ENCODE peak calls at places on chromosomes 7 and 10, in seven cellular contexts. One of them, this sample, is unnamed.

GRCh38 chr10:77865585-77866324 is 60.8 kb downstream of the DLG5 start:
- DNase-seq in omental fat pad: no peak
- DNase-seq in CD8-positive, alpha-beta T cell: no peak
- DNase-seq in foreskin fibroblast: no peak
- DNase-seq in pancreas: no peak
- DNase-seq in GM12864: no peak
- DNase-seq in endothelial cell: peak
- DNase-seq in this sample: no peak

GRCh38 chr7:146961617-146962016 is 845.0 kb downstream of the CNTNAP2 start:
- DNase-seq in omental fat pad: no peak
- DNase-seq in CD8-positive, alpha-beta T cell: no peak
- DNase-seq in foreskin fibroblast: no peak
- DNase-seq in pancreas: no peak
- DNase-seq in GM12864: no peak
- DNase-seq in endothelial cell: no peak
- DNase-seq in this sample: no peak

GRCh38 chr10:19979628-19980027 is 163.4 kb downstream of the PLXDC2 start:
- DNase-seq in omental fat pad: no peak
- DNase-seq in CD8-positive, alpha-beta T cell: no peak
- DNase-seq in foreskin fibroblast: no peak
- DNase-seq in pancreas: no peak
- DNase-seq in GM12864: no peak
- DNase-seq in endothelial cell: no peak
- DNase-seq in this sample: no peak

GRCh38 chr10:133258818-133259602 is 17.7 kb downstream of the ADAM8 start:
- DNase-seq in omental fat pad: peak
- DNase-seq in CD8-positive, alpha-beta T cell: peak
- DNase-seq in foreskin fibroblast: peak
- DNase-seq in pancreas: no peak
- DNase-seq in GM12864: no peak
- DNase-seq in endothelial cell: no peak
- DNase-seq in this sample: no peak

GRCh38 chr10:70722820-70723424 is 50.6 kb downstream of the ADAMTS14 start:
- DNase-seq in omental fat pad: no peak
- DNase-seq in CD8-positive, alpha-beta T cell: no peak
- DNase-seq in foreskin fibroblast: peak
- DNase-seq in pancreas: no peak
- DNase-seq in GM12864: no peak
- DNase-seq in endothelial cell: no peak
- DNase-seq in this sample: no peak

GRCh38 chr10:72261323-72262018 is 12.3 kb upstream of the DDIT4 start:
- DNase-seq in omental fat pad: no peak
- DNase-seq in CD8-positive, alpha-beta T cell: peak
- DNase-seq in foreskin fibroblast: peak
- DNase-seq in pancreas: no peak
- DNase-seq in GM12864: peak
- DNase-seq in endothelial cell: peak
- DNase-seq in this sample: no peak

GRCh38 chr7:34309116-34309515 is 348.9 kb upstream of the NPSR1 start:
- DNase-seq in omental fat pad: no peak
- DNase-seq in CD8-positive, alpha-beta T cell: no peak
- DNase-seq in foreskin fibroblast: no peak
- DNase-seq in pancreas: no peak
- DNase-seq in GM12864: no peak
- DNase-seq in endothelial cell: no peak
- DNase-seq in this sample: no peak

GRCh38 chr10:75887981-75888380 is 456.6 kb downstream of the LRMDA start:
- DNase-seq in omental fat pad: no peak
- DNase-seq in CD8-positive, alpha-beta T cell: no peak
- DNase-seq in foreskin fibroblast: no peak
- DNase-seq in pancreas: no peak
- DNase-seq in GM12864: no peak
- DNase-seq in endothelial cell: no peak
- DNase-seq in this sample: no peak

GRCh38 chr10:70540089-70540788 is 61.7 kb downstream of the PALD1 start:
- DNase-seq in omental fat pad: no peak
- DNase-seq in CD8-positive, alpha-beta T cell: peak
- DNase-seq in foreskin fibroblast: peak
- DNase-seq in pancreas: no peak
- DNase-seq in GM12864: no peak
- DNase-seq in endothelial cell: peak
- DNase-seq in this sample: peak

GRCh38 chr10:111879964-111880363 is 303.6 kb downstream of the GPAM start:
- DNase-seq in omental fat pad: no peak
- DNase-seq in CD8-positive, alpha-beta T cell: no peak
- DNase-seq in foreskin fibroblast: no peak
- DNase-seq in pancreas: no peak
- DNase-seq in GM12864: no peak
- DNase-seq in endothelial cell: no peak
- DNase-seq in this sample: no peak

GRCh38 chr7:36677769-36678435 is 46.4 kb downstream of the AOAH start:
- DNase-seq in omental fat pad: no peak
- DNase-seq in CD8-positive, alpha-beta T cell: no peak
- DNase-seq in foreskin fibroblast: no peak
- DNase-seq in pancreas: no peak
- DNase-seq in GM12864: no peak
- DNase-seq in endothelial cell: no peak
- DNase-seq in this sample: no peak

GRCh38 chr10:63217120-63217605 is 84.0 kb downstream of the NRBF2 start:
- DNase-seq in omental fat pad: no peak
- DNase-seq in CD8-positive, alpha-beta T cell: peak
- DNase-seq in foreskin fibroblast: peak
- DNase-seq in pancreas: no peak
- DNase-seq in GM12864: no peak
- DNase-seq in endothelial cell: no peak
- DNase-seq in this sample: no peak

GRCh38 chr10:43390791-43391190 is 18.2 kb downstream of the HNRNPF start:
- DNase-seq in omental fat pad: no peak
- DNase-seq in CD8-positive, alpha-beta T cell: peak
- DNase-seq in foreskin fibroblast: peak
- DNase-seq in pancreas: no peak
- DNase-seq in GM12864: no peak
- DNase-seq in endothelial cell: no peak
- DNase-seq in this sample: no peak

GRCh38 chr10:30062090-30062489 is 2.7 kb upstream of the JCAD start:
- DNase-seq in omental fat pad: no peak
- DNase-seq in CD8-positive, alpha-beta T cell: no peak
- DNase-seq in foreskin fibroblast: peak
- DNase-seq in pancreas: no peak
- DNase-seq in GM12864: no peak
- DNase-seq in endothelial cell: no peak
- DNase-seq in this sample: no peak

GRCh38 chr7:138887085-138887705 is 89.2 kb upstream of the ATP6V0A4 start:
- DNase-seq in omental fat pad: no peak
- DNase-seq in CD8-positive, alpha-beta T cell: no peak
- DNase-seq in foreskin fibroblast: no peak
- DNase-seq in pancreas: no peak
- DNase-seq in GM12864: no peak
- DNase-seq in endothelial cell: no peak
- DNase-seq in this sample: no peak

GRCh38 chr7:138889566-138889965 is 91.6 kb upstream of the ATP6V0A4 start:
- DNase-seq in omental fat pad: no peak
- DNase-seq in CD8-positive, alpha-beta T cell: no peak
- DNase-seq in foreskin fibroblast: peak
- DNase-seq in pancreas: no peak
- DNase-seq in GM12864: no peak
- DNase-seq in endothelial cell: no peak
- DNase-seq in this sample: no peak

GRCh38 chr7:138885383-138886147 is 87.6 kb upstream of the ATP6V0A4 start:
- DNase-seq in omental fat pad: no peak
- DNase-seq in CD8-positive, alpha-beta T cell: no peak
- DNase-seq in foreskin fibroblast: no peak
- DNase-seq in pancreas: no peak
- DNase-seq in GM12864: no peak
- DNase-seq in endothelial cell: peak
- DNase-seq in this sample: no peak

GRCh38 chr7:138887872-138888656 is 90.1 kb upstream of the ATP6V0A4 start:
- DNase-seq in omental fat pad: no peak
- DNase-seq in CD8-positive, alpha-beta T cell: no peak
- DNase-seq in foreskin fibroblast: no peak
- DNase-seq in pancreas: no peak
- DNase-seq in GM12864: no peak
- DNase-seq in endothelial cell: no peak
- DNase-seq in this sample: no peak

GRCh38 chr7:138886501-138886917 is 88.5 kb upstream of the ATP6V0A4 start:
- DNase-seq in omental fat pad: no peak
- DNase-seq in CD8-positive, alpha-beta T cell: peak
- DNase-seq in foreskin fibroblast: peak
- DNase-seq in pancreas: no peak
- DNase-seq in GM12864: peak
- DNase-seq in endothelial cell: peak
- DNase-seq in this sample: peak
- TF ChIP-seq CTCF in omental fat pad: no peak
- TF ChIP-seq CTCF in CD8-positive, alpha-beta T cell: peak
- TF ChIP-seq CTCF in foreskin fibroblast: peak
- TF ChIP-seq CTCF in pancreas: peak
- TF ChIP-seq CTCF in GM12864: peak
- TF ChIP-seq CTCF in endothelial cell: peak
- TF ChIP-seq CTCF in this sample: peak

GRCh38 chr7:108660465-108660864 is 90.8 kb downstream of the DNAJB9 start:
- DNase-seq in omental fat pad: no peak
- DNase-seq in CD8-positive, alpha-beta T cell: no peak
- DNase-seq in foreskin fibroblast: peak
- DNase-seq in pancreas: no peak
- DNase-seq in GM12864: no peak
- DNase-seq in endothelial cell: no peak
- DNase-seq in this sample: no peak
- TF ChIP-seq CTCF in omental fat pad: no peak
- TF ChIP-seq CTCF in CD8-positive, alpha-beta T cell: no peak
- TF ChIP-seq CTCF in foreskin fibroblast: peak
- TF ChIP-seq CTCF in pancreas: no peak
- TF ChIP-seq CTCF in GM12864: peak
- TF ChIP-seq CTCF in endothelial cell: peak
- TF ChIP-seq CTCF in this sample: peak

GRCh38 chr10:22301193-22301592 is 15.0 kb upstream of the COMMD3 start:
- DNase-seq in omental fat pad: no peak
- DNase-seq in CD8-positive, alpha-beta T cell: no peak
- DNase-seq in foreskin fibroblast: peak
- DNase-seq in pancreas: no peak
- DNase-seq in GM12864: no peak
- DNase-seq in endothelial cell: no peak
- DNase-seq in this sample: no peak
- TF ChIP-seq CTCF in omental fat pad: no peak
- TF ChIP-seq CTCF in CD8-positive, alpha-beta T cell: no peak
- TF ChIP-seq CTCF in foreskin fibroblast: peak
- TF ChIP-seq CTCF in pancreas: no peak
- TF ChIP-seq CTCF in GM12864: peak
- TF ChIP-seq CTCF in endothelial cell: no peak
- TF ChIP-seq CTCF in this sample: no peak

DNA sequence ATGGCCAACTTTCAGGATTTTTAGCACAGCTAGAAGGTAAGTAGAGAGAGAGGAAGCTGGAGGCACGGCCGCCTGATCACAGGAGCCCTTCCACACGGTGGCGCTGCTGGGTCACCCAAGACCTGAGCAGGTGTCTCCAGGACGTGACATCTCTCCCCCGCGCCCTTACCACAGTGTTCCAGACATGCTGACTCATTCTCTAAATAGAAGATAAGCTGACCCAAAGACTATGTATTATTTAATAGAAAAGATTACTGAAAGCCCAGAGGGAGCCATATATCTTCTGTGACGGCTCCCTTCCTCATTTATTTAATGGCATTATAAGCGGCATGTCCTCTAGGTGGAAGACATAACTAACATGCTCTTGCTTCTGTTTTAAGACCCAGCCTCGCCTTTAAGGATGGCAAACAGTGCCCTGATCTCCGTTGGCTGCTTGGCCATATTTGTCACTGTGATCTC is 26.0 kb upstream of the MALSU1 start:
- DNase-seq in omental fat pad: peak
- DNase-seq in CD8-positive, alpha-beta T cell: peak
- DNase-seq in foreskin fibroblast: peak
- DNase-seq in pancreas: peak
- DNase-seq in GM12864: peak
- DNase-seq in endothelial cell: peak
- DNase-seq in this sample: peak
- TF ChIP-seq CTCF in omental fat pad: peak
- TF ChIP-seq CTCF in CD8-positive, alpha-beta T cell: peak
- TF ChIP-seq CTCF in foreskin fibroblast: peak
- TF ChIP-seq CTCF in pancreas: peak
- TF ChIP-seq CTCF in GM12864: peak
- TF ChIP-seq CTCF in endothelial cell: peak
- TF ChIP-seq CTCF in this sample: peak

GRCh38 chr7:159271795-159272194 is 127.1 kb upstream of the VIPR2 start:
- DNase-seq in omental fat pad: no peak
- DNase-seq in CD8-positive, alpha-beta T cell: no peak
- DNase-seq in foreskin fibroblast: no peak
- DNase-seq in pancreas: no peak
- DNase-seq in GM12864: no peak
- DNase-seq in endothelial cell: no peak
- DNase-seq in this sample: no peak

GRCh38 chr7:159269745-159270144 is 125.1 kb upstream of the VIPR2 start:
- DNase-seq in omental fat pad: no peak
- DNase-seq in CD8-positive, alpha-beta T cell: no peak
- DNase-seq in foreskin fibroblast: no peak
- DNase-seq in pancreas: no peak
- DNase-seq in GM12864: no peak
- DNase-seq in endothelial cell: no peak
- DNase-seq in this sample: no peak

GRCh38 chr7:159272739-159273138 is 128.1 kb upstream of the VIPR2 start:
- DNase-seq in omental fat pad: no peak
- DNase-seq in CD8-positive, alpha-beta T cell: no peak
- DNase-seq in foreskin fibroblast: no peak
- DNase-seq in pancreas: no peak
- DNase-seq in GM12864: no peak
- DNase-seq in endothelial cell: no peak
- DNase-seq in this sample: no peak
- TF ChIP-seq CTCF in omental fat pad: no peak
- TF ChIP-seq CTCF in CD8-positive, alpha-beta T cell: no peak
- TF ChIP-seq CTCF in foreskin fibroblast: no peak
- TF ChIP-seq CTCF in pancreas: no peak
- TF ChIP-seq CTCF in GM12864: no peak
- TF ChIP-seq CTCF in endothelial cell: no peak
- TF ChIP-seq CTCF in this sample: no peak